ENCODE peak calls at places on chromosomes 5 and 9, in four cellular contexts. X is HFF-Myc, K is HCT116, Q is sigmoid colon. C is an unnamed sample.

GRCh38 chr9:137982132-137982666 is 104.6 kb downstream of the CACNA1B start:
- DNase-seq in X (no peak), K (peak; percentile 21), Q (peak; percentile 53), C (no peak)

GRCh38 chr9:137619240-137620090 is 660 bp downstream of the EHMT1 start:
- DNase-seq in X (no peak), K (no peak), Q (peak; percentile 73), C (no peak)

GRCh38 chr5:60505373-60505772 is 194.6 kb downstream of the DEPDC1B start:
- DNase-seq in X (no peak), K (no peak), Q (no peak), C (no peak)

GRCh38 chr5:14560091-14560595 is 21.4 kb upstream of the OTULINL start:
- DNase-seq in X (no peak), K (no peak), Q (no peak), C (no peak)

GRCh38 chr5:135307143-135307903 is 91.7 kb downstream of the MACROH2A1 start:
- DNase-seq in X (no peak), K (no peak), Q (no peak), C (no peak)

GRCh38 chr5:169300468-169301385 is at the start of gene SLIT3:
- DNase-seq in X (no peak), K (no peak), Q (peak; percentile 94), C (peak; percentile 79)

GRCh38 chr5:60724126-60724525 is 24.2 kb upstream of the DEPDC1B start:
- DNase-seq in X (no peak), K (no peak), Q (no peak), C (no peak)

GRCh38 chr9:133142657-133143592 is 20.8 kb downstream of the GBGT1 start:
- DNase-seq in X (no peak), K (no peak), Q (no peak), C (no peak)

GRCh38 chr5:179558912-179559279 is 8.5 kb downstream of the RUFY1 start:
- DNase-seq in X (no peak), K (no peak), Q (no peak), C (no peak)

GRCh38 chr9:129283290-129283691 is 105.2 kb upstream of the IER5L start:
- DNase-seq in X (no peak), K (no peak), Q (peak; percentile 63), C (no peak)

GRCh38 chr5:164868761-164869160 is 1363.3 kb downstream of the MAT2B start:
- DNase-seq in X (no peak), K (no peak), Q (no peak), C (no peak)

GRCh38 chr9:98254236-98255063 is 999 bp downstream of the TBC1D2 start:
- DNase-seq in X (no peak), K (no peak), Q (no peak), C (no peak)

GRCh38 chr9:90893706-90894105 is 92.1 kb downstream of the SYK start:
- DNase-seq in X (no peak), K (no peak), Q (no peak), C (no peak)

GRCh38 chr9:137626448-137626847 is 7.6 kb downstream of the EHMT1 start:
- DNase-seq in X (no peak), K (no peak), Q (no peak), C (no peak)

GRCh38 chr9:117763314-117763713 is 59.1 kb downstream of the TLR4 start:
- DNase-seq in X (peak; percentile 12), K (no peak), Q (no peak), C (no peak)

GRCh38 chr5:160289721-160290120 is 22.6 kb downstream of the CCNJL start:
- DNase-seq in X (no peak), K (no peak), Q (no peak), C (no peak)

GRCh38 chr9:84339951-84340350 is 607 bp downstream of the SLC28A3 start:
- DNase-seq in X (no peak), K (no peak), Q (no peak), C (no peak)

GRCh38 chr5:88058625-88059024 is 210.0 kb downstream of the TMEM161B start:
- DNase-seq in X (no peak), K (no peak), Q (no peak), C (no peak)

GRCh38 chr5:54870251-54870650 is 115.1 kb downstream of the ESM1 start:
- DNase-seq in X (no peak), K (no peak), Q (no peak), C (no peak)

GRCh38 chr9:95351051-95351450 is 33.5 kb upstream of the FANCC start:
- DNase-seq in X (no peak), K (no peak), Q (no peak), C (no peak)

GRCh38 chr9:107260437-107261081 is 22.5 kb upstream of the RAD23B start:
- DNase-seq in X (no peak), K (no peak), Q (no peak), C (no peak)

GRCh38 chr5:103973669-103974068 is 411.1 kb upstream of the NUDT12 start:
- DNase-seq in X (no peak), K (no peak), Q (no peak), C (no peak)

GRCh38 chr5:62152394-62153123 is 153.4 kb upstream of the KIF2A start:
- DNase-seq in X (no peak), K (no peak), Q (no peak), C (no peak)

GRCh38 chr5:53362521-53362941 is 117.9 kb upstream of the FST start:
- DNase-seq in X (peak; percentile 95), K (no peak), Q (no peak), C (peak; percentile 95)

GRCh38 chr5:6505779-6506557 is 57.3 kb downstream of the UBE2QL1 start:
- DNase-seq in X (no peak), K (no peak), Q (no peak), C (no peak)

GRCh38 chr9:5817776-5818336 is 15.1 kb downstream of the ERMP1 start:
- DNase-seq in X (no peak), K (peak; percentile 53), Q (no peak), C (peak; percentile 15)

GRCh38 chr5:154758977-154759376 is 3.8 kb downstream of the LARP1 start:
- DNase-seq in X (no peak), K (no peak), Q (no peak), C (no peak)

GRCh38 chr5:168047669-168048111 is 243.8 kb upstream of the WWC1 start:
- DNase-seq in X (no peak), K (no peak), Q (no peak), C (no peak)

GRCh38 chr5:16051246-16051645 is 128.3 kb downstream of the MARCHF11 start:
- DNase-seq in X (no peak), K (no peak), Q (no peak), C (no peak)

GRCh38 chr5:148388692-148389091 is 4.9 kb downstream of the FBXO38 start:
- DNase-seq in X (no peak), K (no peak), Q (no peak), C (no peak)

GRCh38 chr5:141250576-141250975 is 5.4 kb downstream of the PCDHB15 start:
- DNase-seq in X (no peak), K (no peak), Q (no peak), C (no peak)

GRCh38 chr5:141241496-141241895 is 3.7 kb upstream of the PCDHB15 start:
- DNase-seq in X (no peak), K (no peak), Q (no peak), C (no peak)

GRCh38 chr5:141245250-141245717 is at the start of gene PCDHB15:
- DNase-seq in X (no peak), K (no peak), Q (no peak), C (no peak)
- TF ChIP-seq CTCF in X (no peak), K (no peak), Q (no peak), C (no peak)

GRCh38 chr9:105661011-105661410 is 1.2 kb upstream of the TAL2 start:
- DNase-seq in X (no peak), K (no peak), Q (no peak), C (no peak)

GRCh38 chr9:105651806-105652205 is 10.5 kb upstream of the TAL2 start:
- DNase-seq in X (no peak), K (no peak), Q (no peak), C (no peak)

GRCh38 chr9:105658351-105658750 is 3.9 kb upstream of the TAL2 start:
- DNase-seq in X (no peak), K (no peak), Q (no peak), C (no peak)

DNA sequence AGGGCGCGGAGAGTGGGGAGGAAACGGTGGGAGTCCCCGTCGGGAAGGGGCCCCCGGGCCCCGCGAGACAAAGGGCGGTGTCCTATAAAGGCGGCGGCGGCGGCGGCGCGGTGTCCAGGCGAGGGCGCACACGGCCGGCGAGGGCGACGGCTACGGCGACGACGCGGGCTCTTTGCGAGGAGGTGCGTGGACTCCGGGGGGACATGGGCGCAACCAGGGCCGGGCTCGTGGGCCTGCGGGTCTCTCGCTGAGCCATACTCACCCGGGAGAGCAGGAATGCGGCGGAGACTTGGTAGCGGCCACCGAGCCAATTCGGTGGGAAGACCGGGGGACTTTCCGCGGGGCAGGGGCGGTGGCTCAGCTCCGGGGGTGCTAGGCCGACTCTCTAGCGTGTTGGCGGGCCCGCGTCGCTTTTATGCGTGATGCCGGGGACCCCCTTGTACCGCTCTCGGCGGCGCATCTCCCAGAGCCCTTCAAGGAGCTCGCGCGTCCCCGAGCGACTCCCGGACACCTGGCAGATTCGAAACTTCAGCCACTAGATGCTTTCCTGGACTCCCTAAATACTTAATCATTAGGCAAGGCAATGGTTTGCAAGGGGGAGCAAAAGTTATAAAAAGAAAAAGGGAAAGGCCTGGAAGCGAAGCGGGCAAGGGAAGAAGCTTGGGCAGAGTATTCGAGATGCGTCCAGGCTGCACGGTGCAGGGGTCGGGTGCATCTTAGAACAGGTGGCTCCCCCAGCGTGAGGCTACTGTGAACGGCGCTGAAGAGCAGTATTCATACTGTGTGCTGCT is 5.9 kb upstream of the TAL2 start:
- DNase-seq in X (no peak), K (no peak), Q (no peak), C (no peak)
- TF ChIP-seq CTCF in X (no peak), K (no peak), Q (no peak), C (no peak)

DNA sequence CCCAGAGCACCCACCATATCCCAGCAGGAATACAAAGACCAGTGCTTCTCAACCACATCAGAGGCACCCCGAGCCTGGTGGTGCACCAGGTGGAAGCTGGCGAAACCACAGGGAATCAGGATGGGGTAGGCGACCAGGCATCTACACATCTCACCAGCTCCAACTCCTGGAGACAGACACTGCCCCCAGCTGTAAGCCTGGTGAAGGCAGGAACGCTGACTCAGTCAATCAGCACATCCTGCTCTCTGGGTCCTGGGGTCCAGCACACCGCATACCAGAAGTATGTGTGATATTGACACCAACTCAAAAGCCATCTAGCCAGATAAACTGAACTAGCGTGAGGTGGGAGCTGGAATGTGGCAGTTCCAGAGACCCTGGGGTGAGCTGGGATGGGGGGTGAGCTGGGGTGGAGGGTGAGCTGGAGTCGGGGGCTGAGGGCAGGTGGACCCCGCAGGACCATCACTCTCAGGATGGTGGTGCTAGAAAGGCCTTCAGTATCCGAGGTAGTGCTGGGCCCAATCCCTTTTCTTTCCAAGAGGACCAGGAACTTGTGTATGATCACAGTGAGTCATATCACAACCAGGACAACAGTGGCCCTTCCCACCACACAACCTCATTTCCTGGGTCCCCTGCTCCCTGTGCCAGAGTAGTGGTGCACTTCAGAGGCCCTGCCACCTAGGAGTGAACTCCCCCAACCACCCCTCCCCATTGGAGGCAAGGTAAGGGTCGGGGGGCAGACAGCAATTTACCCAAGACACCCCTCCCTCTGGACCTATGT is 2.5 kb downstream of the DBN1 start:
- DNase-seq in X (no peak), K (no peak), Q (no peak), C (no peak)
- TF ChIP-seq CTCF in X (no peak), K (no peak), Q (no peak), C (no peak)

GRCh38 chr5:89733772-89734171 is 675.8 kb downstream of the CETN3 start:
- DNase-seq in X (no peak), K (no peak), Q (no peak), C (no peak)

GRCh38 chr5:89728750-89729149 is 680.8 kb downstream of the CETN3 start:
- DNase-seq in X (no peak), K (no peak), Q (peak; percentile 61), C (peak; percentile 22)

GRCh38 chr5:89735108-89735507 is 674.4 kb downstream of the CETN3 start:
- DNase-seq in X (no peak), K (no peak), Q (no peak), C (no peak)

GRCh38 chr5:89728134-89728533 is 681.4 kb downstream of the CETN3 start:
- DNase-seq in X (no peak), K (no peak), Q (no peak), C (no peak)

GRCh38 chr5:89729623-89730390 is 679.7 kb downstream of the CETN3 start:
- DNase-seq in X (no peak), K (peak; percentile 21), Q (no peak), C (no peak)
- TF ChIP-seq CTCF in X (no peak), K (peak; percentile 42), Q (no peak), C (no peak)

C was measured in AG09319.